ENCODE peak calls at places on chromosomes 6 and 20, in nine cellular contexts. One of them, this sample, is unnamed.

GRCh38 chr6:144659202-144659731 is 374.1 kb downstream of the UTRN start:
- DNase-seq in heart left ventricle: no peak
- DNase-seq in endothelial cell of umbilical vein: peak; percentile 25
- DNase-seq in stomach: no peak
- DNase-seq in GM12878: no peak
- DNase-seq in adrenal gland: peak; percentile 37
- DNase-seq in Peyer's patch: peak; percentile 48
- DNase-seq in lower leg skin: no peak
- DNase-seq in esophagus muscularis mucosa: no peak
- DNase-seq in this sample: no peak

GRCh38 chr20:33719277-33719988 is 677 bp downstream of the PXMP4 start:
- DNase-seq in endothelial cell of umbilical vein: no peak
- DNase-seq in Peyer's patch: no peak
- DNase-seq in GM12878: no peak
- DNase-seq in lower leg skin: no peak
- DNase-seq in stomach: no peak
- DNase-seq in esophagus muscularis mucosa: no peak
- DNase-seq in heart left ventricle: no peak
- DNase-seq in adrenal gland: no peak
- DNase-seq in this sample: no peak

GRCh38 chr20:32278199-32278643 is 770 bp downstream of the KIF3B start:
- DNase-seq in adrenal gland: no peak
- DNase-seq in esophagus muscularis mucosa: no peak
- DNase-seq in Peyer's patch: peak; percentile 63
- DNase-seq in heart left ventricle: no peak
- DNase-seq in endothelial cell of umbilical vein: peak; percentile 2
- DNase-seq in lower leg skin: no peak
- DNase-seq in stomach: no peak
- DNase-seq in GM12878: peak; percentile 67
- DNase-seq in this sample: no peak

GRCh38 chr6:166604328-166604727 is 17.9 kb upstream of the RAMACL start:
- DNase-seq in esophagus muscularis mucosa: no peak
- DNase-seq in stomach: no peak
- DNase-seq in lower leg skin: no peak
- DNase-seq in Peyer's patch: no peak
- DNase-seq in heart left ventricle: no peak
- DNase-seq in adrenal gland: no peak
- DNase-seq in GM12878: no peak
- DNase-seq in endothelial cell of umbilical vein: no peak
- DNase-seq in this sample: no peak

GRCh38 chr20:36573798-36574277 is 441 bp downstream of the TGIF2 start:
- DNase-seq in stomach: peak; percentile 29
- DNase-seq in Peyer's patch: peak; percentile 74
- DNase-seq in esophagus muscularis mucosa: no peak
- DNase-seq in endothelial cell of umbilical vein: peak; percentile 29
- DNase-seq in heart left ventricle: no peak
- DNase-seq in adrenal gland: no peak
- DNase-seq in lower leg skin: no peak
- DNase-seq in GM12878: no peak
- DNase-seq in this sample: peak; percentile 23

GRCh38 chr6:81906709-81907204 is 154.3 kb upstream of the TENT5A start:
- DNase-seq in lower leg skin: no peak
- DNase-seq in adrenal gland: no peak
- DNase-seq in heart left ventricle: no peak
- DNase-seq in endothelial cell of umbilical vein: no peak
- DNase-seq in stomach: no peak
- DNase-seq in esophagus muscularis mucosa: no peak
- DNase-seq in Peyer's patch: no peak
- DNase-seq in GM12878: peak; percentile 44
- DNase-seq in this sample: no peak

GRCh38 chr6:34067814-34068213 is 78.1 kb downstream of the GRM4 start:
- DNase-seq in endothelial cell of umbilical vein: no peak
- DNase-seq in heart left ventricle: no peak
- DNase-seq in esophagus muscularis mucosa: no peak
- DNase-seq in GM12878: no peak
- DNase-seq in stomach: no peak
- DNase-seq in adrenal gland: no peak
- DNase-seq in lower leg skin: no peak
- DNase-seq in Peyer's patch: no peak
- DNase-seq in this sample: no peak

GRCh38 chr20:21390768-21391167 is 6.6 kb downstream of the NKX2-4 start:
- DNase-seq in esophagus muscularis mucosa: no peak
- DNase-seq in lower leg skin: no peak
- DNase-seq in GM12878: no peak
- DNase-seq in endothelial cell of umbilical vein: no peak
- DNase-seq in Peyer's patch: no peak
- DNase-seq in adrenal gland: no peak
- DNase-seq in heart left ventricle: no peak
- DNase-seq in stomach: no peak
- DNase-seq in this sample: no peak

GRCh38 chr6:98832282-98833100 is 1.9 kb upstream of the POU3F2 start:
- DNase-seq in GM12878: no peak
- DNase-seq in Peyer's patch: no peak
- DNase-seq in endothelial cell of umbilical vein: no peak
- DNase-seq in stomach: no peak
- DNase-seq in esophagus muscularis mucosa: no peak
- DNase-seq in lower leg skin: no peak
- DNase-seq in adrenal gland: peak; percentile 48
- DNase-seq in heart left ventricle: no peak
- DNase-seq in this sample: no peak

GRCh38 chr20:53855733-53856132 is 214.7 kb downstream of the BCAS1 start:
- DNase-seq in endothelial cell of umbilical vein: no peak
- DNase-seq in Peyer's patch: no peak
- DNase-seq in GM12878: no peak
- DNase-seq in heart left ventricle: no peak
- DNase-seq in lower leg skin: no peak
- DNase-seq in adrenal gland: no peak
- DNase-seq in esophagus muscularis mucosa: no peak
- DNase-seq in stomach: no peak
- DNase-seq in this sample: no peak

GRCh38 chr6:154343473-154344308 is 12.9 kb downstream of the IPCEF1 start:
- DNase-seq in esophagus muscularis mucosa: peak; percentile 72
- DNase-seq in stomach: peak; percentile 81
- DNase-seq in adrenal gland: peak; percentile 57
- DNase-seq in endothelial cell of umbilical vein: peak; percentile 5
- DNase-seq in Peyer's patch: peak; percentile 63
- DNase-seq in GM12878: no peak
- DNase-seq in heart left ventricle: no peak
- DNase-seq in lower leg skin: peak; percentile 72
- DNase-seq in this sample: peak; percentile 82

DNA sequence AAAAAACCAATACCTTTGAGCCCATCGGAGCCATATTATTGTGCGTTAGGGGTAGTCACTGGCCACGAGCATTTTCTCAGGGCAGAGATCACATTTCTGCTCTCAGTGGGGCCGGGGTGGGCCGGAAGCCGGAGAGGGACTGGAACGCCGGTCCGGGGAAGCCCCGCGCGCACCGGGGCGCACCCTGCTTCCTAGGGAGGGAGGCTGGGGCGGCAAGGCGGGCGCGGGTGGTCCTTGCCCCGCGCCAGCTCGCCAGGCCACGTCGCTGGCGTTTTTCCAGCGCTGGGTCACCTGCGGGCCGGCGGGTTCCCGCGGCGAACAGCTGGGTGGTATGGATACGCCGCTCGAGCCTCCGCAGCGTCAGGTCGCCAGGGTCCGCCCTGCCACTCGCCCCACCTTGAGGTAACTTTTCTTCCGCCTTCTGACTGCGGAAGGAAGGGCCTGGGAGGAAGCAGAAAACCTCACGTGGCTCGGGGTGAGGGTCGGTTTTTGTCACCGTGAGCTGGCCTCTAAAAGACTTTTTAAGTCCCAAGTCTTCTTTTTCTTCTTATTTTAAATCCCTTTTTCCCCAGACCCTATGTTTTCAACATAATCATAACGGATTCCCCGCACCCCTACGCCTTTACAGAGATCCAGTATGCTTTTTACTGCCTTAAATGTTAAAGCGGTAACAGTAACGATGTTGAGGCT is 2.7 kb upstream of the EEF1A1 start:
- DNase-seq in esophagus muscularis mucosa: no peak
- DNase-seq in adrenal gland: peak; percentile 57
- DNase-seq in GM12878: no peak
- DNase-seq in stomach: peak; percentile 75
- DNase-seq in endothelial cell of umbilical vein: peak; percentile 71
- DNase-seq in lower leg skin: peak; percentile 61
- DNase-seq in Peyer's patch: peak; percentile 91
- DNase-seq in heart left ventricle: peak; percentile 82
- DNase-seq in this sample: peak; percentile 86
- TF ChIP-seq POLR2A in esophagus muscularis mucosa: no peak
- TF ChIP-seq POLR2A in adrenal gland: peak; percentile 57
- TF ChIP-seq POLR2A in GM12878: peak; percentile 96
- TF ChIP-seq POLR2A in stomach: peak; percentile 76
- TF ChIP-seq POLR2A in endothelial cell of umbilical vein: peak; percentile 67
- TF ChIP-seq POLR2A in lower leg skin: no peak
- TF ChIP-seq POLR2A in Peyer's patch: peak; percentile 83
- TF ChIP-seq POLR2A in heart left ventricle: no peak
- TF ChIP-seq POLR2A in this sample: peak; percentile 92

GRCh38 chr6:29752451-29753308 is 29.4 kb downstream of the HLA-F start:
- DNase-seq in heart left ventricle: peak; percentile 93
- DNase-seq in Peyer's patch: peak; percentile 96
- DNase-seq in esophagus muscularis mucosa: peak; percentile 97
- DNase-seq in stomach: peak; percentile 92
- DNase-seq in endothelial cell of umbilical vein: peak; percentile 92
- DNase-seq in lower leg skin: peak; percentile 84
- DNase-seq in GM12878: peak; percentile 54
- DNase-seq in adrenal gland: peak; percentile 88
- DNase-seq in this sample: peak; percentile 88
- TF ChIP-seq POLR2A in heart left ventricle: no peak
- TF ChIP-seq POLR2A in Peyer's patch: peak; percentile 13
- TF ChIP-seq POLR2A in esophagus muscularis mucosa: no peak
- TF ChIP-seq POLR2A in stomach: peak; percentile 27
- TF ChIP-seq POLR2A in endothelial cell of umbilical vein: peak; percentile 47
- TF ChIP-seq POLR2A in lower leg skin: no peak
- TF ChIP-seq POLR2A in GM12878: peak; percentile 58
- TF ChIP-seq POLR2A in adrenal gland: peak; percentile 76
- TF ChIP-seq POLR2A in this sample: peak; percentile 50

GRCh38 chr6:30060982-30061765 is at the start of gene POLR1H:
- DNase-seq in stomach: peak; percentile 94
- DNase-seq in lower leg skin: peak; percentile 94
- DNase-seq in GM12878: peak; percentile 64
- DNase-seq in esophagus muscularis mucosa: peak; percentile 96
- DNase-seq in adrenal gland: peak; percentile 94
- DNase-seq in Peyer's patch: peak; percentile 97
- DNase-seq in endothelial cell of umbilical vein: peak; percentile 94
- DNase-seq in heart left ventricle: peak; percentile 94
- DNase-seq in this sample: peak; percentile 95
- TF ChIP-seq POLR2A in stomach: no peak
- TF ChIP-seq POLR2A in lower leg skin: peak; percentile 12
- TF ChIP-seq POLR2A in GM12878: no peak
- TF ChIP-seq POLR2A in esophagus muscularis mucosa: peak; percentile 66
- TF ChIP-seq POLR2A in adrenal gland: peak; percentile 93
- TF ChIP-seq POLR2A in Peyer's patch: peak; percentile 97
- TF ChIP-seq POLR2A in endothelial cell of umbilical vein: peak; percentile 98
- TF ChIP-seq POLR2A in heart left ventricle: peak; percentile 33
- TF ChIP-seq POLR2A in this sample: peak; percentile 96

GRCh38 chr6:75605635-75606034 is 4.0 kb downstream of the SENP6 start:
- DNase-seq in heart left ventricle: no peak
- DNase-seq in endothelial cell of umbilical vein: no peak
- DNase-seq in GM12878: no peak
- DNase-seq in lower leg skin: no peak
- DNase-seq in adrenal gland: no peak
- DNase-seq in esophagus muscularis mucosa: no peak
- DNase-seq in stomach: no peak
- DNase-seq in Peyer's patch: no peak
- DNase-seq in this sample: no peak
- TF ChIP-seq POLR2A in heart left ventricle: no peak
- TF ChIP-seq POLR2A in endothelial cell of umbilical vein: no peak
- TF ChIP-seq POLR2A in GM12878: no peak
- TF ChIP-seq POLR2A in lower leg skin: no peak
- TF ChIP-seq POLR2A in adrenal gland: no peak
- TF ChIP-seq POLR2A in esophagus muscularis mucosa: no peak
- TF ChIP-seq POLR2A in stomach: no peak
- TF ChIP-seq POLR2A in Peyer's patch: no peak
- TF ChIP-seq POLR2A in this sample: no peak

GRCh38 chr6:43666181-43666920 is 21.2 kb downstream of the MRPS18A start:
- DNase-seq in heart left ventricle: no peak
- DNase-seq in Peyer's patch: no peak
- DNase-seq in GM12878: no peak
- DNase-seq in lower leg skin: no peak
- DNase-seq in adrenal gland: no peak
- DNase-seq in esophagus muscularis mucosa: no peak
- DNase-seq in endothelial cell of umbilical vein: no peak
- DNase-seq in stomach: no peak
- DNase-seq in this sample: no peak

GRCh38 chr6:43665376-43665775 is 20.5 kb downstream of the RSPH9 start:
- DNase-seq in heart left ventricle: no peak
- DNase-seq in lower leg skin: no peak
- DNase-seq in esophagus muscularis mucosa: no peak
- DNase-seq in Peyer's patch: no peak
- DNase-seq in adrenal gland: no peak
- DNase-seq in GM12878: no peak
- DNase-seq in stomach: no peak
- DNase-seq in endothelial cell of umbilical vein: no peak
- DNase-seq in this sample: no peak

GRCh38 chr6:43669050-43669921 is 18.3 kb downstream of the MRPS18A start:
- DNase-seq in lower leg skin: no peak
- DNase-seq in GM12878: no peak
- DNase-seq in esophagus muscularis mucosa: no peak
- DNase-seq in endothelial cell of umbilical vein: no peak
- DNase-seq in Peyer's patch: no peak
- DNase-seq in adrenal gland: peak; percentile 26
- DNase-seq in heart left ventricle: peak; percentile 82
- DNase-seq in stomach: peak; percentile 47
- DNase-seq in this sample: no peak

GRCh38 chr6:43668151-43669028 is 19.2 kb downstream of the MRPS18A start:
- DNase-seq in heart left ventricle: peak; percentile 68
- DNase-seq in endothelial cell of umbilical vein: peak; percentile 73
- DNase-seq in Peyer's patch: peak; percentile 67
- DNase-seq in stomach: peak; percentile 69
- DNase-seq in esophagus muscularis mucosa: no peak
- DNase-seq in GM12878: peak; percentile 61
- DNase-seq in adrenal gland: peak; percentile 81
- DNase-seq in lower leg skin: peak; percentile 42
- DNase-seq in this sample: peak; percentile 55

DNA sequence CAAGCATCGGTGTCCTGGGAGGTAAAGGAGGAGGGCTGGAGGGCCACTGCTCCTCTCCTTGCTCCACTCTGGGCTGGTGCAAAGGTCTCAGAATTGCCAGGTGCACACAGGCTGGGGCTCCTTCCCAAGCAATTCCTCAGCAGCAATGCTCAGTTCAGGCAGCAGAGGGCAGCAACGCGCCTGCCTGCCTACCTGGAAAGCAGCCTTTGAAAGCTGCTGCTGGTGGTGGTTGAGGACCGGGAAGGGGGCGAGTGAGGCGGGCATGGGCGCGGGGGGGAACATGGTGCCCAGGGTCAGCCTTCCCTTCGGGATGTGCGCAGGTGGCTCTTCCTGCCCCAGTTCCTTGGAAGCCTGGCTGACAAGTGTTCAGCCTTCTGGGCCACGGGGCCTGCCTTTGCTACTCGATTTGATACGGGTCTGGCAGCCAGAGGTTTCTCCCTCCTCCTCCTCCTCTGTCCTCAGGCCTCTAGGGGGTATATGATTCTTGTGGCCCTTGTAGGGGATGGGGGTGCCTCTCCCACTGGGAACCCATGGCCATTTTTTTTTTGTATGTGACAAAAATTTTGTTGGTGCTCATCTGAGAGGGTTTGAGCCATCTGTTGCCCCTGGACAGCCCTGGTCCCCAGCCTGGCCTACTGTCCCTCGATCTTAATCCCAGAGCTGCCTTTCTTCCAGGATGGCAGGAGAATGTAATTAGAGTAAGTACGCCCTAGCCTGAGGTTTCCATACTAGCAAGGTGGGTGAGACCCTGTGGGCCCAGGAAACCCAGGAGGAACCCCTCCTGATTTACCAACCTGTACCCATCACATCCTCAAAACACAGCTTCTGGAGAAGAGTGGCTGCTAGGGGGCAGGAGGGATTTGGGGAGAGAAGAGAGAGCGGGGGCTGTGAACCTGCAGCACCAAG is 20.1 kb downstream of the MRPS18A start:
- DNase-seq in heart left ventricle: peak; percentile 89
- DNase-seq in Peyer's patch: peak; percentile 96
- DNase-seq in endothelial cell of umbilical vein: peak; percentile 81
- DNase-seq in stomach: peak; percentile 92
- DNase-seq in adrenal gland: peak; percentile 75
- DNase-seq in GM12878: no peak
- DNase-seq in esophagus muscularis mucosa: peak; percentile 96
- DNase-seq in lower leg skin: peak; percentile 65
- DNase-seq in this sample: peak; percentile 91
- TF ChIP-seq POLR2A in heart left ventricle: no peak
- TF ChIP-seq POLR2A in Peyer's patch: no peak
- TF ChIP-seq POLR2A in endothelial cell of umbilical vein: no peak
- TF ChIP-seq POLR2A in stomach: no peak
- TF ChIP-seq POLR2A in adrenal gland: no peak
- TF ChIP-seq POLR2A in GM12878: peak; percentile 70
- TF ChIP-seq POLR2A in esophagus muscularis mucosa: no peak
- TF ChIP-seq POLR2A in lower leg skin: no peak
- TF ChIP-seq POLR2A in this sample: no peak